ENCODE peak calls at places on chromosomes 16 and 17, in six cellular contexts. W is foreskin fibroblast, T is HFF-Myc, N is pancreas, S is GM23338, H is NB4. G is an unnamed sample.

GRCh38 chr16:4244881-4245280 is 3.0 kb upstream of the SRL start:
- DNase-seq in W (no peak), T (no peak), N (no peak), S (peak), H (no peak), G (no peak)

GRCh38 chr16:66408181-66409048 is 18.7 kb upstream of the BEAN1 start:
- DNase-seq in W (peak), T (peak), N (no peak), S (peak), H (peak), G (peak)

GRCh38 chr16:83622010-83622409 is 185.8 kb upstream of the HSBP1 start:
- DNase-seq in W (no peak), T (no peak), N (no peak), S (no peak), H (no peak), G (no peak)

GRCh38 chr16:53022374-53022773 is 30.3 kb downstream of the CHD9NB start:
- DNase-seq in W (peak), T (peak), N (no peak), S (peak), H (peak), G (peak)

GRCh38 chr17:30232822-30233427 is 2.6 kb downstream of the SLC6A4 start:
- DNase-seq in W (no peak), T (no peak), N (no peak), S (no peak), H (no peak), G (no peak)

GRCh38 chr17:3888343-3889171 is 4.3 kb downstream of the CAMKK1 start:
- DNase-seq in W (peak), T (peak), N (no peak), S (peak), H (no peak), G (no peak)

GRCh38 chr16:14004719-14005315 is 66.3 kb upstream of the MRTFB start:
- DNase-seq in W (peak), T (no peak), N (no peak), S (no peak), H (no peak), G (no peak)

GRCh38 chr17:28413804-28414203 is 7.8 kb upstream of the SLC46A1 start:
- DNase-seq in W (no peak), T (no peak), N (no peak), S (peak), H (no peak), G (no peak)

GRCh38 chr17:7774037-7774659 is 56.6 kb downstream of the DNAH2 start:
- DNase-seq in W (peak), T (peak), N (no peak), S (no peak), H (peak), G (no peak)

GRCh38 chr17:19237389-19238166 is 412 bp downstream of the EPN2 start:
- DNase-seq in W (no peak), T (no peak), N (peak), S (peak), H (no peak), G (peak)

GRCh38 chr17:16938496-16939270 is 33.2 kb downstream of the TNFRSF13B start:
- DNase-seq in W (no peak), T (no peak), N (peak), S (no peak), H (no peak), G (no peak)

GRCh38 chr16:87431926-87432325 is 39.8 kb downstream of the MAP1LC3B start:
- DNase-seq in W (peak), T (peak), N (no peak), S (no peak), H (no peak), G (no peak)

DNA sequence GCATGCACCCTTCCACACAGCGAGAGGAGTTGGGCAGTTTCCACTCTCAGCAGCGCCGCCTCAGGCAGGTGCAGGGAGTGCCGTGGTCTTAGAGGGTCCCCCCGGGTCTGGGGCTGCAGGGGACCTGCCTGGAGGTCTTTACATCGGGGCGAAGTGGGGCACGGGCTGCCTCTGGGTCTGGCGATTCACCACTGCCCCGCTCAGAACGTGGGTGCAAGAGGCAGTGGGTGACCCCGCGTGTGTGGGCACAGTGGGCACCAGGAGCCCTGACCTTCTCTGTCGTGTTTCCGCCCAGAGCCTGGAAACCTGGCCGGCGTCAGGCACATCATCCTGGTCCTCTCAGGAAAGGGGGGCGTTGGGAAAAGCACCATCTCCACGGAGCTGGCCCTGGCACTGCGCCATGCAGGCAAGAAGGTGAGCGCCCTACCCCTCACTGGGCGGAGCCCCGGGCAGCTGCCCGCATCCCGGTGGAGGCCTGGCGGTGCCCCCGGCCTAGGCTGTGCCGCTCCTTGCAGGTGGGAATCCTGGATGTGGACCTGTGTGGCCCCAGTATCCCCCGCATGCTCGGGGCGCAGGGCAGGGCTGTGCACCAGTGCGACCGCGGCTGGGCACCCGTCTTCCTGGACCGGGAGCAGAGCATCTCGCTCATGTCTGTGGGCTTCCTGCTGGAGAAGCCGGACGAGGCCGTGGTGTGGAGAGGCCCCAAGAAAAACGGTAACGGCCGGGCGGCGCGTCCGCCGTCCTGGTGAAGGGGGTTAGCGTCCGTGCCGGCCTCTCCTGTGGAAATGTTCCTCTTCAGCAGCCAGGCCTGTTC is 3.7 kb downstream of the NUBP2 start:
- DNase-seq in W (no peak), T (no peak), N (peak), S (no peak), H (no peak), G (no peak)
- H3K4me3 ChIP-seq in W (no peak), T (no peak), N (no peak), S (no peak), H (no peak), G (no peak)

DNA sequence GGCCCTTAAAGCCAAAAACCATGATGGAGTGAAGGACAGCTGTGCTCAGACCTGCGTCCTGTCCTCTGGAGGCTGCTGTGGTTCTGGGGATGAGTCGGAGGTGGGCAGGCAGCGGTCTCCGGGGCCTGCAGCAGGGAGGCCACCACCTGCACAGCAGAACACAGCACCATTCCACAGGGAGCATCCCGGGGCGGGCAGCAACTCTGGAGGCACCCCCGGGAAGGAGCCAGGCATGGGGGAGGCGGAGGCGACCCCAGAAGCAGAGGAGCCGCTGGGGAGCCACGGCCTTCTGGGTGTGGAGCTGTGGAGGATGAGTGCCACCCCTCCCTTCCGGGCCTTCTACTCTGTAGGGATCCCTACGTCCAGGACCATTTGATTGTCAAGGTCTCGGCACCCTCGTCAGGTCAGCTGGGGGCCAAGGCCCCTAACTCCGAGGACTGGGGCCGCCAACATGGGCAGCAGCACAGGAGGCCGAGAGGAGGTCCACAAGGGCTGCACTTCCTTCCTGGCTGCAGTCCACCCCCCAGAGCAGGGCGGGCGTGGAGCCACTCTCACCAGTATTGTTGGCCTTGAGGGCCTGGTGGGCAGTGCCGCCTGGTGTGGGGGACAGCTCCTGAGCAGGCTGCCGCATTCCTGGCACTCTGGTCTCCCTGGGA is 23.8 kb downstream of the CEP131 start:
- DNase-seq in W (no peak), T (no peak), N (no peak), S (no peak), H (no peak), G (no peak)
- H3K4me3 ChIP-seq in W (no peak), T (no peak), N (no peak), S (no peak), H (no peak), G (no peak)

DNA sequence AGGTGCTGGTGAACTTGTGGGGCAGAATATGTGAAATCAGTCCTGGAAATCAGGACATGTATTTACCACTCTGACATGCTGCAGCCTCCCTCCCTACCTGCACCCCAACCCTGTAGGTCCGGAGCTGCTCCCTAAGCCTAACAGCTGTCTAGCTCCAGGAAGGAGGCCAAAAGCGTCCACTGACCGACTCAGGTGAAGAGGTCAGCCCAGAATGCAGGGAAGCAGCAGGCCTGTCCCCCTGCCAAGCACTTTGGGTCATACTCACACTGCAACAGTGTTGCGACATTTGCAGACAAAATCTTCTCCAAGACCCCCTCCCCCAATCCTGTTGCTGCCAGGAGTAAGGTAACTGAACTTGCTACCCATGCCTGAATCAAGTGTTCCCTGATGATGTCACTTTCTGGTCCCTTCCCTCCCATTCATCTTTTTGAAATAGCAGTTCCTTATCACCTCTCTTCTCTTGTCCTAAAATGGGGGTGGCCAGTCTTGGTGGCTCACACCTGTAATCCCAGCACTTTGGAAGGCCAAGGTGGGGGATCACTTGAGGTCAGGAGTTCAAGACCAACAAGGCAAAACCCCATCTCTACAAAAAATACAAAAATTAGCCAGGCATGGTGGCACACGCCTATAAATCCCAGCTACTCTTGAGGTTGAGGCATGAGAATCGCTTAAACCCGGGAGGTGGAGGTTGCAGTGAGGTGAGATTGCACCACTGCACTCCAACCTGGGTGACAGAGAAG is 1.3 kb upstream of the ACLY start:
- DNase-seq in W (peak), T (no peak), N (no peak), S (peak), H (peak), G (no peak)
- H3K4me3 ChIP-seq in W (no peak), T (peak), N (no peak), S (peak), H (peak), G (peak)

GRCh38 chr16:54974391-54974790 is 43.7 kb downstream of the IRX5 start:
- DNase-seq in W (no peak), T (no peak), N (no peak), S (no peak), H (no peak), G (no peak)

GRCh38 chr16:54980821-54981220 is 50.2 kb downstream of the IRX5 start:
- DNase-seq in W (no peak), T (no peak), N (no peak), S (no peak), H (no peak), G (no peak)

GRCh38 chr16:54976651-54977200 is 46.1 kb downstream of the IRX5 start:
- DNase-seq in W (no peak), T (no peak), N (no peak), S (no peak), H (no peak), G (no peak)
- H3K4me3 ChIP-seq in W (no peak), T (no peak), N (no peak), S (no peak), H (no peak), G (no peak)

GRCh38 chr16:89096768-89097527 is 3.3 kb downstream of the ACSF3 start:
- DNase-seq in W (no peak), T (no peak), N (no peak), S (no peak), H (no peak), G (no peak)
- H3K4me3 ChIP-seq in W (no peak), T (no peak), N (no peak), S (no peak), H (no peak), G (no peak)

GRCh38 chr16:10619271-10619849 is 39.0 kb upstream of the EMP2 start:
- DNase-seq in W (peak), T (no peak), N (no peak), S (peak), H (no peak), G (no peak)
- H3K4me3 ChIP-seq in W (no peak), T (no peak), N (no peak), S (peak), H (no peak), G (no peak)

GRCh38 chr17:79949646-79950292 is 85.9 kb downstream of the TBC1D16 start:
- DNase-seq in W (no peak), T (no peak), N (peak), S (peak), H (peak), G (no peak)
- H3K4me3 ChIP-seq in W (no peak), T (no peak), N (no peak), S (peak), H (no peak), G (no peak)

GRCh38 chr17:77145209-77145608 is 4.4 kb downstream of the SEC14L1 start:
- DNase-seq in W (no peak), T (no peak), N (no peak), S (no peak), H (no peak), G (no peak)
- H3K4me3 ChIP-seq in W (no peak), T (no peak), N (no peak), S (no peak), H (no peak), G (no peak)

GRCh38 chr17:81859906-81860755 is at the start of gene P4HB:
- DNase-seq in W (peak), T (no peak), N (peak), S (no peak), H (no peak), G (no peak)

GRCh38 chr17:81860756-81861568 is 627 bp upstream of the P4HB start:
- DNase-seq in W (peak), T (peak), N (peak), S (peak), H (peak), G (peak)

GRCh38 chr17:81858967-81859905 is 1.1 kb downstream of the P4HB start:
- DNase-seq in W (peak), T (no peak), N (no peak), S (no peak), H (peak), G (no peak)

GRCh38 chr17:81854974-81855774 is 5.2 kb downstream of the P4HB start:
- DNase-seq in W (peak), T (no peak), N (no peak), S (peak), H (no peak), G (peak)

GRCh38 chr17:81858170-81858966 is 2.0 kb downstream of the P4HB start:
- DNase-seq in W (no peak), T (no peak), N (no peak), S (no peak), H (peak), G (no peak)
- H3K4me3 ChIP-seq in W (peak), T (peak), N (peak), S (peak), H (peak), G (peak)

G was measured in Karpas-422.